ENCODE peak calls at places on chromosomes 6 and 20, in six cellular contexts. W is stomach, Q is lower lobe of right lung, G is lung, Y is heart left ventricle, A is pancreas. F is an unnamed sample.
A peak's percentile ranks its signal among the peaks of the same experiment; 100 is the strongest.

GRCh38 chr20:38158701-38159325 is 6.3 kb downstream of the TGM2 start:
- DNase-seq in W (no peak), Q (peak; percentile 44), G (no peak), Y (peak; percentile 65), A (no peak), F (no peak)

GRCh38 chr6:4853349-4853748 is 77.1 kb downstream of the CDYL start:
- DNase-seq in W (no peak), Q (no peak), G (no peak), Y (no peak), A (no peak), F (no peak)

GRCh38 chr6:150992682-150993081 is 127.2 kb downstream of the MTHFD1L start:
- DNase-seq in W (no peak), Q (no peak), G (no peak), Y (no peak), A (no peak), F (no peak)

GRCh38 chr6:143193571-143194094 is 132.9 kb downstream of the AIG1 start:
- DNase-seq in W (no peak), Q (no peak), G (no peak), Y (no peak), A (no peak), F (no peak)

GRCh38 chr20:63968136-63968927 is 1.4 kb downstream of the ZNF512B start:
- DNase-seq in W (no peak), Q (no peak), G (no peak), Y (peak; percentile 24), A (peak; percentile 57), F (peak; percentile 21)

GRCh38 chr6:148438593-148438992 is 96.0 kb downstream of the SASH1 start:
- DNase-seq in W (no peak), Q (no peak), G (no peak), Y (no peak), A (no peak), F (no peak)

GRCh38 chr6:34360556-34360955 is 31.9 kb downstream of the NUDT3 start:
- DNase-seq in W (no peak), Q (no peak), G (no peak), Y (no peak), A (no peak), F (no peak)

GRCh38 chr6:119066426-119067001 is 11.9 kb downstream of the FAM184A start:
- DNase-seq in W (no peak), Q (no peak), G (no peak), Y (no peak), A (no peak), F (no peak)

GRCh38 chr6:89430563-89430962 is 2.4 kb upstream of the ANKRD6 start:
- DNase-seq in W (no peak), Q (no peak), G (no peak), Y (no peak), A (peak; percentile 27), F (no peak)

GRCh38 chr6:31441368-31442267 is 38.2 kb downstream of the MICA start:
- DNase-seq in W (peak; percentile 89), Q (peak; percentile 93), G (peak; percentile 88), Y (peak; percentile 87), A (peak; percentile 81), F (peak; percentile 93)

GRCh38 chr6:3499603-3500002 is 42.8 kb upstream of the SLC22A23 start:
- DNase-seq in W (no peak), Q (no peak), G (no peak), Y (no peak), A (no peak), F (no peak)

GRCh38 chr6:7566617-7567173 is 23.3 kb upstream of the SNRNP48 start:
- DNase-seq in W (no peak), Q (no peak), G (no peak), Y (no peak), A (no peak), F (no peak)

GRCh38 chr6:124949706-124950105 is 12.5 kb upstream of the RNF217 start:
- DNase-seq in W (no peak), Q (no peak), G (no peak), Y (no peak), A (no peak), F (no peak)

GRCh38 chr6:30767158-30767943 is 23.0 kb upstream of the IER3 start:
- DNase-seq in W (no peak), Q (no peak), G (no peak), Y (no peak), A (no peak), F (no peak)

GRCh38 chr6:169253341-169253740 is 305 bp downstream of the THBS2 start:
- DNase-seq in W (no peak), Q (no peak), G (no peak), Y (peak; percentile 14), A (no peak), F (no peak)

GRCh38 chr6:24949020-24949569 is 13.3 kb upstream of the RIPOR2 start:
- DNase-seq in W (no peak), Q (no peak), G (no peak), Y (no peak), A (no peak), F (no peak)

GRCh38 chr6:158516098-158516497 is 43.8 kb upstream of the TMEM181 start:
- DNase-seq in W (no peak), Q (no peak), G (no peak), Y (no peak), A (no peak), F (no peak)

DNA sequence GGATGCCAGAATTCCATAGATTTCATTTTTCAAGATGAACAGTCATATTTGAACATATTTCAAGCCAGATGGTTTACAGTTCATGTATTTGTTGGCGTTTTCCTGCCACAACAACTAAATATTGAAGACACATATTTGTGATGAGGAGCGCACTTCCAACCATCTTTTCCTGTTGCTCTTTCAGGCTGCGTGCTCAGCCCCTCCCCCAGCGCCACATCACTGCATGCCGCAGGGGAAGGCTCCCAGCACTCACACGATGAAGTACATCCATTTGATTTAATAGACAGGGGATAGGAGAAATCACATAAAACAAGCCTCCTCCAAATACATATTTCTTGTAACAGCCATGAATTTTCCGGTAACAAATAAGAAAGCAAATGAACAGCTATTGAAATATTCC is 6.0 kb upstream of the NOX3 start:
- DNase-seq in W (no peak), Q (no peak), G (no peak), Y (no peak), A (no peak), F (no peak)
- H3K4me3 ChIP-seq in W (no peak overlapping the region), Q (no peak overlapping the region), G (no peak overlapping the region), Y (no peak overlapping the region), A (no peak overlapping the region), F (no peak overlapping the region)

GRCh38 chr20:54454982-54455381 is 20.4 kb upstream of the DOK5 start:
- DNase-seq in W (no peak), Q (no peak), G (no peak), Y (no peak), A (no peak), F (no peak)

GRCh38 chr20:54456423-54456822 is 19.0 kb upstream of the DOK5 start:
- DNase-seq in W (no peak), Q (no peak), G (no peak), Y (no peak), A (no peak), F (no peak)

GRCh38 chr20:54458219-54458618 is 17.2 kb upstream of the DOK5 start:
- DNase-seq in W (no peak), Q (no peak), G (no peak), Y (no peak), A (no peak), F (no peak)

GRCh38 chr20:54459279-54459678 is 16.1 kb upstream of the DOK5 start:
- DNase-seq in W (no peak), Q (no peak), G (no peak), Y (no peak), A (no peak), F (no peak)

GRCh38 chr20:54456972-54457371 is 18.4 kb upstream of the DOK5 start:
- DNase-seq in W (no peak), Q (no peak), G (no peak), Y (no peak), A (no peak), F (no peak)
- TF ChIP-seq CTCF in W (no peak), Q (no peak), G (no peak), Y (no peak), A (no peak), F (no peak)

GRCh38 chr6:111840821-111841220 is 32.4 kb downstream of the FYN start:
- DNase-seq in W (no peak), Q (no peak), G (no peak), Y (no peak), A (no peak), F (no peak)

GRCh38 chr6:111841822-111842221 is 31.4 kb downstream of the FYN start:
- DNase-seq in W (peak; percentile 31), Q (no peak), G (no peak), Y (peak; percentile 44), A (no peak), F (no peak)

GRCh38 chr6:111837641-111838500 is 35.4 kb downstream of the FYN start:
- DNase-seq in W (no peak), Q (no peak), G (no peak), Y (no peak), A (no peak), F (no peak)

GRCh38 chr6:111837007-111837406 is 36.2 kb downstream of the FYN start:
- DNase-seq in W (no peak), Q (no peak), G (no peak), Y (no peak), A (no peak), F (no peak)

GRCh38 chr6:111838749-111839484 is 34.3 kb downstream of the FYN start:
- DNase-seq in W (no peak), Q (no peak), G (no peak), Y (no peak), A (no peak), F (no peak)
- H3K4me1 ChIP-seq in W (peaks cover 53% of the 10 kb centered on the region), Q (peaks cover 64% of the 10 kb centered on the region), G (peaks cover 14% of the 10 kb centered on the region), Y (peaks cover 67% of the 10 kb centered on the region), A (no peaks in the 10 kb centered on the region), F (no peaks in the 10 kb centered on the region)

DNA sequence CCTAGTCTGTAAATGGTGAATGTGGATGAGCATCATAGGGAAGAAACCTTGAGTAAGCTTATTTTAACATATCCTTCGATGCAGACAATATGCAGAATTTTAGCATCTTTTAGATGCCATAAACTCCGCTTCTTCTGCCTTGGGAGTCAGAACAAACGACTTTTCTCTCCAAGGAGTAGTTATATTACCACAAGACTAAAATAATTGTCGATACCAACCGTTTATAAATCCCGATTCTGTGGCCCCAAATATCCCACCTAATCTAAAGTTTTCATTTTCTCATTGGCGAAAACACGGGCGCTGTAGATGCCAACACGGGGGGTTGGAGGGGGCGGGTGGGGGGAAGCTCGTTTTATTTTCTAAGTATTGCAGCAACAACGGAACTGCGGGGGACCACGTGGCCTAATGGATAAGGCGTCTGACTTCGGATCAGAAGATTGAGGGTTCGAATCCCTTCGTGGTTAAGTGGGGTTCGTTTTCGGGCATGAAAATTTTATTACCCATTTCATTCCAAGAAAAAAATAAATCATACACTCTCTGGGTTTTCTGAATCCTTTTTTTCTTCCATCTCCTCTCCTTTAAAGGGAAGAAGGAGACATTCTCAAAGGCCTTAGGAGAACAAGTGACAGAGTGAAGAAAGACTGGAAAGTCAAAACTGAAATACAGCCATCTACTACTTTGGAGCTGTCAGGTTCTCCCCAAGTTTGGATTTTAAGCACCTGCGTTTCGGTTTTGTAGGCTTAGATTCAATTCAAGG is 65.5 kb upstream of the BTN3A2 start:
- DNase-seq in W (no peak), Q (no peak), G (no peak), Y (no peak), A (no peak), F (no peak)
- H3K4me3 ChIP-seq in W (no peak overlapping the region), Q (no peak overlapping the region), G (no peak overlapping the region), Y (no peak overlapping the region), A (no peak overlapping the region), F (no peak overlapping the region)

DNA sequence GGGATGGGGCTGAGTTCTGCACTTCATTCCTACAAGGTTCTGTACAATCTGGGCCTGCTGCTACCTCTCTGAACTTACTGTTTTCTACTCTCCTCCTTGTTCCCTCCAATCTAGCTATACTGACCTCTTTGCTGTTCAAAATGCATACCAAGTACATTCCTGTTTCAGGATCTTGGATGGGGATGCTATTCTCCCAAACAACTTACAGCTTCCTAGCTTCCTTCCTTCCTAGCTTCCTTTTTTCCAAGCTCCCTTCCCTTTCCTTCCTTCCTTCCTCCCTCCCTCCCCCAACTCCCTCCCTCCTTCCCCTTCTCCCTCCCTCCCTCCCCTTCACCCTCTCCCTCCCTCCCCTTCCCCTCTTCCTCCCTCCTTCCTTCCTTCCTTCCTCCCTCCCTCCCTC is 117.9 kb downstream of the AHI1 start:
- DNase-seq in W (no peak), Q (no peak), G (no peak), Y (no peak), A (no peak), F (no peak)
- TF ChIP-seq CTCF in W (no peak), Q (no peak), G (no peak), Y (no peak), A (no peak), F (no peak)